ENCODE peak calls at places on chromosome 7, in four cellular contexts. S, T, V and R are unnamed samples.
A peak's percentile ranks its signal among the peaks of the same experiment; 100 is the strongest.

GRCh38 chr7:120583835-120584586 is 273.9 kb downstream of the TSPAN12 start:
- DNase-seq in S (no peak), T (no peak), V (no peak), R (no peak)

GRCh38 chr7:74178632-74179031 is 4.5 kb downstream of the EIF4H start:
- DNase-seq in S (no peak), T (no peak), V (no peak), R (no peak)

GRCh38 chr7:95478139-95479037 is 7.4 kb upstream of the ASB4 start:
- DNase-seq in S (no peak), T (no peak), V (peak; percentile 17), R (no peak)

GRCh38 chr7:44283381-44284211 is 41.8 kb downstream of the CAMK2B start:
- DNase-seq in S (no peak), T (no peak), V (no peak), R (no peak)

GRCh38 chr7:22204312-22204711 is 152.6 kb downstream of the RAPGEF5 start:
- DNase-seq in S (no peak), T (no peak), V (no peak), R (no peak)

GRCh38 chr7:68063171-68063570 is 1066.5 kb downstream of the TYW1 start:
- DNase-seq in S (no peak), T (no peak), V (peak; percentile 45), R (no peak)

GRCh38 chr7:75966209-75966961 is 28.0 kb downstream of the TMEM120A start:
- DNase-seq in S (no peak), T (no peak), V (no peak), R (no peak)

GRCh38 chr7:27032843-27033242 is 63.0 kb downstream of the HOXA1 start:
- DNase-seq in S (no peak), T (no peak), V (no peak), R (no peak)

GRCh38 chr7:44288381-44288685 is 37.1 kb downstream of the CAMK2B start:
- DNase-seq in S (no peak), T (no peak), V (no peak), R (no peak)

GRCh38 chr7:76357379-76358052 is 1.3 kb downstream of the YWHAG start:
- DNase-seq in S (no peak), T (no peak), V (no peak), R (no peak)

GRCh38 chr7:43905954-43906326 is 456 bp downstream of the URGCP start:
- DNase-seq in S (peak; percentile 47), T (no peak), V (no peak), R (peak; percentile 33)

GRCh38 chr7:56092789-56093531 is at the start of gene PHKG1:
- DNase-seq in S (no peak), T (no peak), V (peak; percentile 34), R (no peak)

GRCh38 chr7:7576344-7576743 is 9.7 kb downstream of the MIOS start:
- DNase-seq in S (no peak), T (no peak), V (no peak), R (no peak)

GRCh38 chr7:83861876-83862275 is 212.9 kb upstream of the SEMA3E start:
- DNase-seq in S (no peak), T (no peak), V (no peak), R (no peak)

GRCh38 chr7:922334-923107 is 32.0 kb downstream of the ADAP1 start:
- DNase-seq in S (no peak), T (no peak), V (peak; percentile 39), R (no peak)
- TF ChIP-seq SPI1 in S (no peak), T (peak; percentile 6), V (no peak), R (no peak)

GRCh38 chr7:119408596-119408995 is 864.4 kb upstream of the KCND2 start:
- DNase-seq in S (no peak), T (no peak), V (no peak), R (no peak)

GRCh38 chr7:119415682-119416081 is 857.3 kb upstream of the KCND2 start:
- DNase-seq in S (no peak), T (no peak), V (no peak), R (no peak)

DNA sequence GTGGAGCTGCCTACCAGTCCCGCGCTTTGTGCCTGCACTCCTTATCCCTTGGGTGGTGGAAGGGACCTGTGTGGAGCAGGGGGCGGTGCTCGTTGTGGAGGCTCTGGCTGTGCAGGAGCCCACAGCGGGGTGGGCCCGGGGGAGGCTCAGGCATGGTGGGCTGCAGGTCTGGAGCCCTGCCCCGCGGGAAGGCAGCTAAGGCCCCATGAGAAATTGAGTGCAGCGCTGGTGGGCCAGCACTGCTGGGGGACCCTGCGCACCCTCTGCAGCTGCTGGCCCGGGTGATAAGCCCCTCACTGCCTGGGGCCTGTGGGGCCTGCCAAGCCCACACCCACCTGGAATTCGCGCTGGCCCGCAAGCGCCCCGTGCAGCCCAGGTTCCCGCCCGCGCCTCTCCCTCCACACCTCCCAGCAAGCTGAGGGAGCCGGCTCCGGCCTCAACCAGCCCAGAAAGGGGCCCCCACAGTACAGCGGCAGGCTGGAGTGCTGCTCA is 859.6 kb upstream of the KCND2 start:
- DNase-seq in S (no peak), T (no peak), V (no peak), R (no peak)
- TF ChIP-seq SPI1 in S (no peak), T (no peak), V (no peak), R (no peak)

DNA sequence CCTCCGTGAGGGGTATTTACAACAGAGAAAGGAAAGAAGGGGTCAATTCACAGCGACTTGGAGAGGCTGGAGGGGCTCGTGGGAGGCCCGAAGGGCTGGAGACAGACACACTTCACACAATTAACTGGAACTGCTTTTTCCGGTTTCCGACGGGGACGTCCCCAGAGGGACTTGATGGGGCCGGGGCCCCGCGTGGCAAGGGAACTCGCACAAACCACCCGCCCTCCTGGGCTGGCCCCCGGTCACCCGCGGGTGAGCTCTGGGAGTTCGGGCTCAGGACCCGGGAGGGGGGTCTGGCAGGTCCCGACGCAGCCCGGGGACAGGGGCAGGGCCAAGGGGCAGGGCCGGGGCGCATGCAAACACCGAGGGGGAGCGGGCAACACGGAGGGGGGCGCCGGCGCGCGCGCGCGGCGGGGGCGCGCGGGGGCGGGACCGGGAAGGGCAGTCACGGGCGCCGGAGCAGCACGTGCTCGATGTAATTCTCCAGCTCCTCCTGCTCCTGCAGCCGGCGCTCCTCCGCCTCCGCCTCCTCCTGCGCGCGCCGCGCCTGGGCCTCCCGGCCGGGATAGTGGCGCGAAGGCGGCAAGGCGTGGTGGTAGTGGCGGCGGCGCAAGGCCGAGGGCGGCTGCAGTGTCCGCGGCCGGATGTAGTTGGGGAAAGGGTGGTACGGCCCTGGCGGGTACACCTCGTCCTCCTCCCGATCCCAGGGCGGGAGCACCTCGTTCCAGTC is 2.7 kb downstream of the VGF start:
- DNase-seq in S (no peak), T (no peak), V (peak; percentile 82), R (no peak)
- TF ChIP-seq SPI1 in S (no peak), T (no peak), V (no peak), R (no peak)

GRCh38 chr7:55019691-55020480 is 1.1 kb downstream of the EGFR start:
- DNase-seq in S (peak; percentile 20), T (no peak), V (no peak), R (no peak)

GRCh38 chr7:55019329-55019690 is 493 bp downstream of the EGFR start:
- DNase-seq in S (peak; percentile 24), T (no peak), V (no peak), R (no peak)

GRCh38 chr7:55021951-55022617 is 3.3 kb downstream of the EGFR start:
- DNase-seq in S (no peak), T (no peak), V (no peak), R (no peak)

GRCh38 chr7:55021053-55021452 is 2.2 kb downstream of the EGFR start:
- DNase-seq in S (no peak), T (no peak), V (no peak), R (no peak)

GRCh38 chr7:55020481-55020871 is 1.7 kb downstream of the EGFR start:
- DNase-seq in S (no peak), T (no peak), V (no peak), R (no peak)
- TF ChIP-seq SPI1 in S (no peak), T (no peak), V (no peak), R (no peak)

DNA sequence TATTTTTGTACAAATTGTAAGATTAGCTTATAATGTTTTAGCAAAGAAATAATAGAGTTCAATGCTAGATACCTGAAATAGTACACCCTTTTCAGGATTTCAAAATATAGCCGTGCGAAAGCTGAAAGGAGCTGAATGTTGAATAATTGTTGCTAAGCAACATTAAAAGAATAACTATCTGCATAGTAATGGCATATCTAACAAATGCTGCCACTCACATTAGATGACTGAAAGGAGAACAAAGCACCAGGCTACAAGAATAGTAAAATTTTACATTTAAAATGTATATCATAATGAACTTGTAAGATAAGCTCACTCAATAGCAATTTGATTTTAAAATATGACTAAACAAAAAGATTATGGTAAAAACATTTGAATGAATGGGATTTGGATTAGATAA is 82.5 kb downstream of the SDHAF3 start:
- DNase-seq in S (no peak), T (no peak), V (no peak), R (no peak)
- TF ChIP-seq SPI1 in S (no peak), T (no peak), V (no peak), R (no peak)

GRCh38 chr7:117085275-117085674 is 132.0 kb downstream of the ST7 start:
- DNase-seq in S (no peak), T (no peak), V (no peak), R (no peak)

GRCh38 chr7:117085769-117086463 is 132.6 kb downstream of the ST7 start:
- DNase-seq in S (no peak), T (no peak), V (no peak), R (no peak)

GRCh38 chr7:117088623-117089199 is 135.4 kb downstream of the ST7 start:
- DNase-seq in S (no peak), T (no peak), V (no peak), R (no peak)

GRCh38 chr7:117087639-117088396 is 134.5 kb downstream of the ST7 start:
- DNase-seq in S (no peak), T (no peak), V (no peak), R (no peak)

GRCh38 chr7:117086788-117087187 is 133.5 kb downstream of the ST7 start:
- DNase-seq in S (no peak), T (no peak), V (no peak), R (no peak)
- TF ChIP-seq SPI1 in S (no peak), T (no peak), V (no peak), R (no peak)

GRCh38 chr7:109844362-109844761 is 1246.6 kb upstream of the LRRN3 start:
- DNase-seq in S (no peak), T (no peak), V (no peak), R (no peak)
- TF ChIP-seq SPI1 in S (no peak), T (no peak), V (no peak), R (no peak)

DNA sequence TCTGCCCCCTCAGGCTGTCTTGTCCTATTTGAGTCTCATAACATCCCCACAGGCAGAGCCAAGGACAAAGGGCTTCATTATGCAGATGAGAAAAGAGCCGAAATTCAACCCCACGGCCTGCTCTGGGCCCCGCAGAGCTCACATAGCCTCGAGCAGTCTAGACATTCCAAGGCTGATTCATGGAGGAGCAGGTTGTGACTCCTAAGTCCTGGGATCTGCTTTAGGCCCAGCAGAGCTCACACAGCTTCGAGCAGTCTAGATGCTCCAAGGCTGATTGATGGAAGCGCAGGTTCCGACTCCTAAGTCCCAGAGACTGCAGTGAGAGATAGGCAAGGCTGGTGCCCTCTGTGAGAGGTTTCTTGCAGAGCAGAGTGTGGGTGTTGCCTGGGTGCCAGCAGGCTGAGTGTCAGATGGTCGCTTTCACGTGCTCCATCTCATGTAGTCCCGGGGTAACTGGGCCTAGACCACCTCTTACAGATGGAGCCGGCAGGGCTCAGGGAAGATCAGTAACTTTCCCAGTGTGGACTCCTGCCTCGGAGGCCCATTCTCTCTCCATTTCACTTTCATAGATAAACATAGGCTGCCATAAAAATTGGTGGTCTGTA is 436.1 kb upstream of the FOXK1 start:
- DNase-seq in S (no peak), T (no peak), V (no peak), R (no peak)
- TF ChIP-seq SPI1 in S (no peak), T (no peak), V (no peak), R (no peak)

GRCh38 chr7:93228302-93228701 is 2.0 kb upstream of the HEPACAM2 start:
- DNase-seq in S (no peak), T (peak; percentile 31), V (peak; percentile 73), R (peak; percentile 28)
- TF ChIP-seq SPI1 in S (peak; percentile 26), T (peak; percentile 29), V (no peak), R (no peak)